ENCODE peak calls at places on chromosome 9, in eight cellular contexts. G is prostate gland, X is Panc1, U is neural crest cell, L is Caco-2, Y is MM.1S, B is gastrocnemius medialis, J is brain microvascular endothelial cell. R is an unnamed sample.

GRCh38 chr9:37146372-37146771 is 26.0 kb downstream of the ZCCHC7 start:
- DNase-seq in G (no peak), X (no peak), U (no peak), L (no peak), Y (peak), B (no peak), J (no peak), R (no peak)

GRCh38 chr9:107717608-107718314 is 228.2 kb upstream of the KLF4 start:
- DNase-seq in G (no peak), X (no peak), U (no peak), L (no peak), Y (no peak), B (no peak), J (no peak), R (no peak)

GRCh38 chr9:786405-786804 is 55.1 kb upstream of the DMRT1 start:
- DNase-seq in G (no peak), X (no peak), U (no peak), L (no peak), Y (no peak), B (no peak), J (no peak), R (no peak)

GRCh38 chr9:94798668-94799067 is 72.2 kb downstream of the AOPEP start:
- DNase-seq in G (no peak), X (no peak), U (no peak), L (no peak), Y (no peak), B (no peak), J (no peak), R (no peak)

GRCh38 chr9:96020822-96021615 is 145.5 kb downstream of the ERCC6L2 start:
- DNase-seq in G (no peak), X (no peak), U (peak), L (no peak), Y (no peak), B (no peak), J (peak), R (peak)

GRCh38 chr9:133892193-133892920 is 99.8 kb downstream of the VAV2 start:
- DNase-seq in G (no peak), X (no peak), U (no peak), L (peak), Y (no peak), B (no peak), J (no peak), R (no peak)

GRCh38 chr9:86945868-86946711 is 1.2 kb downstream of the GAS1 start:
- DNase-seq in G (peak), X (no peak), U (peak), L (peak), Y (peak), B (peak), J (peak), R (peak)

GRCh38 chr9:87227456-87227855 is 270.2 kb upstream of the DAPK1 start:
- DNase-seq in G (no peak), X (no peak), U (no peak), L (no peak), Y (no peak), B (no peak), J (no peak), R (no peak)

GRCh38 chr9:86614871-86615849 is 260.9 kb upstream of the TUT7 start:
- DNase-seq in G (no peak), X (no peak), U (peak), L (peak), Y (no peak), B (no peak), J (peak), R (no peak)

GRCh38 chr9:38066907-38067610 is 2.0 kb downstream of the SHB start:
- DNase-seq in G (peak), X (no peak), U (no peak), L (no peak), Y (no peak), B (peak), J (no peak), R (no peak)

GRCh38 chr9:105296889-105297288 is 52.4 kb downstream of the SLC44A1 start:
- DNase-seq in G (no peak), X (no peak), U (no peak), L (peak), Y (no peak), B (no peak), J (peak), R (no peak)

GRCh38 chr9:131138676-131139075 is 13.3 kb downstream of the NUP214 start:
- DNase-seq in G (no peak), X (no peak), U (no peak), L (no peak), Y (no peak), B (no peak), J (no peak), R (no peak)

GRCh38 chr9:110066929-110067716 is 140.8 kb downstream of the C9orf152 start:
- DNase-seq in G (no peak), X (no peak), U (no peak), L (no peak), Y (no peak), B (no peak), J (no peak), R (no peak)

GRCh38 chr9:109010676-109011655 is 2.3 kb downstream of the CTNNAL1 start:
- DNase-seq in G (no peak), X (no peak), U (no peak), L (no peak), Y (peak), B (no peak), J (peak), R (peak)

GRCh38 chr9:114400219-114400618 is 12.4 kb upstream of the AKNA start:
- DNase-seq in G (no peak), X (no peak), U (no peak), L (no peak), Y (no peak), B (no peak), J (no peak), R (no peak)

GRCh38 chr9:135343733-135344522 is 135.7 kb upstream of the PPP1R26 start:
- DNase-seq in G (peak), X (peak), U (peak), L (peak), Y (peak), B (peak), J (peak), R (peak)

GRCh38 chr9:76818271-76818670 is 54.0 kb downstream of the PCA3 start:
- DNase-seq in G (peak), X (peak), U (no peak), L (no peak), Y (no peak), B (peak), J (peak), R (no peak)

GRCh38 chr9:136552117-136552685 is 6.4 kb upstream of the NOTCH1 start:
- DNase-seq in G (no peak), X (no peak), U (no peak), L (no peak), Y (no peak), B (no peak), J (peak), R (no peak)

GRCh38 chr9:95494416-95495371 is 22.1 kb downstream of the PTCH1 start:
- DNase-seq in G (peak), X (no peak), U (no peak), L (peak), Y (peak), B (no peak), J (no peak), R (peak)

GRCh38 chr9:109945571-109945970 is 165.6 kb downstream of the PALM2AKAP2 start:
- DNase-seq in G (no peak), X (no peak), U (no peak), L (no peak), Y (no peak), B (no peak), J (no peak), R (no peak)

GRCh38 chr9:108386859-108387384 is 468.9 kb downstream of the ACTL7B start:
- DNase-seq in G (no peak), X (no peak), U (no peak), L (no peak), Y (no peak), B (no peak), J (no peak), R (no peak)

GRCh38 chr9:69535296-69535832 is 136.8 kb downstream of the APBA1 start:
- DNase-seq in G (no peak), X (no peak), U (no peak), L (no peak), Y (no peak), B (no peak), J (no peak), R (no peak)

GRCh38 chr9:89225587-89225986 is 47.0 kb upstream of the SHC3 start:
- DNase-seq in G (no peak), X (no peak), U (no peak), L (no peak), Y (no peak), B (no peak), J (no peak), R (no peak)

GRCh38 chr9:27426717-27427645 is 97.1 kb upstream of the IFNK start:
- DNase-seq in G (no peak), X (no peak), U (no peak), L (peak), Y (no peak), B (no peak), J (peak), R (no peak)

GRCh38 chr9:136218673-136219072 is 13.7 kb upstream of the LHX3 start:
- DNase-seq in G (no peak), X (no peak), U (no peak), L (no peak), Y (no peak), B (no peak), J (no peak), R (no peak)

GRCh38 chr9:113602126-113603119 is 138.9 kb downstream of the RGS3 start:
- DNase-seq in G (no peak), X (no peak), U (no peak), L (peak), Y (no peak), B (no peak), J (peak), R (no peak)

GRCh38 chr9:88536951-88537742 is 2.2 kb downstream of the NXNL2 start:
- DNase-seq in G (no peak), X (no peak), U (no peak), L (no peak), Y (no peak), B (no peak), J (no peak), R (no peak)

GRCh38 chr9:117411547-117411946 is 3.3 kb downstream of the ASTN2 start:
- DNase-seq in G (peak), X (peak), U (peak), L (no peak), Y (peak), B (no peak), J (no peak), R (no peak)

GRCh38 chr9:34591091-34591910 is 1.8 kb upstream of the CNTFR start:
- DNase-seq in G (peak), X (peak), U (peak), L (peak), Y (peak), B (peak), J (peak), R (peak)

GRCh38 chr9:75001719-75002421 is 26.2 kb downstream of the CARNMT1 start:
- DNase-seq in G (peak), X (peak), U (no peak), L (no peak), Y (peak), B (no peak), J (peak), R (no peak)

GRCh38 chr9:79686381-79687130 is 114.8 kb downstream of the TLE4 start:
- DNase-seq in G (no peak), X (no peak), U (no peak), L (no peak), Y (no peak), B (peak), J (peak), R (no peak)

GRCh38 chr9:35556781-35557180 is 48.3 kb upstream of the TESK1 start:
- DNase-seq in G (no peak), X (no peak), U (no peak), L (no peak), Y (no peak), B (no peak), J (no peak), R (no peak)

GRCh38 chr9:95399261-95399660 is 81.8 kb upstream of the FANCC start:
- DNase-seq in G (no peak), X (no peak), U (no peak), L (no peak), Y (no peak), B (no peak), J (no peak), R (no peak)

GRCh38 chr9:79408617-79409016 is 163.1 kb upstream of the TLE4 start:
- DNase-seq in G (no peak), X (no peak), U (no peak), L (no peak), Y (no peak), B (no peak), J (no peak), R (no peak)

GRCh38 chr9:120177121-120177520 is 402.8 kb downstream of the CDK5RAP2 start:
- DNase-seq in G (no peak), X (no peak), U (no peak), L (no peak), Y (no peak), B (no peak), J (no peak), R (no peak)

GRCh38 chr9:78567693-78568092 is 270.8 kb downstream of the PSAT1 start:
- DNase-seq in G (no peak), X (no peak), U (no peak), L (no peak), Y (no peak), B (no peak), J (peak), R (no peak)

GRCh38 chr9:35563791-35564197 is 41.3 kb upstream of the TESK1 start:
- DNase-seq in G (no peak), X (no peak), U (peak), L (no peak), Y (no peak), B (peak), J (no peak), R (no peak)

GRCh38 chr9:129720865-129721545 is 31.8 kb downstream of the PTGES start:
- DNase-seq in G (no peak), X (no peak), U (no peak), L (no peak), Y (no peak), B (no peak), J (no peak), R (no peak)
- TF ChIP-seq CTCF in G (no peak), X (peak), U (peak), L (no peak), Y (peak), B (no peak), J (peak), R (no peak)

DNA sequence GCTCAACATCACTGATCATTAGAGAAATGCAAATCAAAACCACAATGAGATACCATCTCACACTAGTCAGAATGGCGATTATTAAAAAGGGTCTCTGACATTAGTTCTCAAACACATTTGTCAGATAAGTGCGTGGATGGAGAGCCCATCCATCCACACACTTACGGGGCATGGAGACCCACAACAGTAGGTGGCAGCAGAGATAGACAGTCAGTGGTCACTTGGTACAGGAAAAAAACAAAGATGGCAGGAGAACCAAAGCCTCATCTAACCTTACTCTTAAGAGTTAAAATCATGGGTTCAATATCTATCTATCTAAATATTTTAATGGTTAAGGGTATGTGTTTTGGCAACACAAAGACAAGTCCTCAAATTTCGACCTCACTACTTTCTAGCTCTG is 1378.7 kb upstream of the C9orf72 start:
- DNase-seq in G (no peak), X (no peak), U (no peak), L (no peak), Y (no peak), B (no peak), J (no peak), R (no peak)
- TF ChIP-seq CTCF in G (no peak), X (peak), U (no peak), L (peak), Y (no peak), B (no peak), J (peak), R (no peak)

GRCh38 chr9:125190371-125190801 is 783 bp upstream of the PPP6C start:
- DNase-seq in G (no peak), X (no peak), U (no peak), L (no peak), Y (no peak), B (no peak), J (no peak), R (no peak)

GRCh38 chr9:125189011-125189360 is 617 bp downstream of the PPP6C start:
- DNase-seq in G (peak), X (no peak), U (no peak), L (no peak), Y (peak), B (peak), J (no peak), R (peak)

GRCh38 chr9:125189361-125190289 is at the start of gene PPP6C:
- DNase-seq in G (peak), X (peak), U (peak), L (peak), Y (peak), B (peak), J (peak), R (peak)
- TF ChIP-seq CTCF in G (peak), X (peak), U (peak), L (peak), Y (peak), B (peak), J (peak), R (peak)

GRCh38 chr9:19521205-19521604 is 112.4 kb downstream of the ACER2 start:
- DNase-seq in G (no peak), X (no peak), U (no peak), L (no peak), Y (no peak), B (no peak), J (no peak), R (no peak)
- TF ChIP-seq CTCF in G (no peak), X (no peak), U (no peak), L (no peak), Y (no peak), B (no peak), J (no peak), R (no peak)

GRCh38 chr9:70625078-70625477 is 210.6 kb upstream of the KLF9 start:
- DNase-seq in G (no peak), X (no peak), U (no peak), L (no peak), Y (no peak), B (no peak), J (no peak), R (no peak)

GRCh38 chr9:70635790-70636189 is 221.3 kb upstream of the KLF9 start:
- DNase-seq in G (no peak), X (no peak), U (no peak), L (no peak), Y (no peak), B (no peak), J (no peak), R (no peak)

GRCh38 chr9:70634696-70635095 is 220.2 kb upstream of the KLF9 start:
- DNase-seq in G (no peak), X (no peak), U (no peak), L (no peak), Y (no peak), B (no peak), J (no peak), R (no peak)

GRCh38 chr9:70630971-70631370 is 216.5 kb upstream of the KLF9 start:
- DNase-seq in G (no peak), X (no peak), U (no peak), L (no peak), Y (no peak), B (no peak), J (no peak), R (no peak)
- TF ChIP-seq CTCF in G (no peak), X (no peak), U (no peak), L (no peak), Y (no peak), B (no peak), J (no peak), R (no peak)